ENCODE peak calls at places on chromosome 13, in seven cellular contexts. M, N, D, Y, X, Z and P are unnamed samples.

GRCh38 chr13:24661713-24662112 is 18.5 kb upstream of the ATP12A start:
- DNase-seq in M (no peak), N (no peak), D (no peak), Y (no peak), X (no peak), Z (no peak), P (no peak)

GRCh38 chr13:29255567-29255966 is 339.9 kb downstream of the SLC7A1 start:
- DNase-seq in M (peak), N (no peak), D (no peak), Y (no peak), X (no peak), Z (no peak), P (no peak)

GRCh38 chr13:111491021-111491420 is 170.6 kb downstream of the TEX29 start:
- DNase-seq in M (no peak), N (no peak), D (no peak), Y (no peak), X (no peak), Z (no peak), P (no peak)

GRCh38 chr13:46614582-46614981 is 61.6 kb downstream of the LRCH1 start:
- DNase-seq in M (no peak), N (no peak), D (no peak), Y (no peak), X (no peak), Z (no peak), P (no peak)

GRCh38 chr13:26377038-26377437 is 123.1 kb downstream of the CDK8 start:
- DNase-seq in M (peak), N (no peak), D (no peak), Y (peak), X (no peak), Z (no peak), P (no peak)

GRCh38 chr13:73417012-73417615 is 358.3 kb downstream of the KLF5 start:
- DNase-seq in M (no peak), N (peak), D (no peak), Y (no peak), X (no peak), Z (no peak), P (peak)

GRCh38 chr13:52975969-52976368 is 52.6 kb upstream of the OLFM4 start:
- DNase-seq in M (no peak), N (no peak), D (no peak), Y (no peak), X (no peak), Z (no peak), P (no peak)

GRCh38 chr13:100440756-100441421 is 147.7 kb downstream of the GGACT start:
- DNase-seq in M (no peak), N (peak), D (no peak), Y (no peak), X (no peak), Z (no peak), P (no peak)

GRCh38 chr13:96065851-96066250 is 12.7 kb upstream of the UGGT2 start:
- DNase-seq in M (no peak), N (no peak), D (no peak), Y (no peak), X (no peak), Z (no peak), P (no peak)

GRCh38 chr13:59318320-59318930 is 845.3 kb downstream of the DIAPH3 start:
- DNase-seq in M (peak), N (peak), D (peak), Y (peak), X (peak), Z (peak), P (peak)

GRCh38 chr13:98173431-98173921 is 3.6 kb downstream of the RNF113B start:
- DNase-seq in M (peak), N (no peak), D (no peak), Y (no peak), X (no peak), Z (no peak), P (no peak)

GRCh38 chr13:113904411-113904810 is 40.5 kb upstream of the GAS6 start:
- DNase-seq in M (peak), N (no peak), D (no peak), Y (peak), X (no peak), Z (peak), P (no peak)

GRCh38 chr13:111429064-111429558 is 108.7 kb downstream of the TEX29 start:
- DNase-seq in M (peak), N (peak), D (no peak), Y (peak), X (no peak), Z (peak), P (no peak)

GRCh38 chr13:110921209-110921608 is 6.3 kb upstream of the ANKRD10 start:
- DNase-seq in M (no peak), N (no peak), D (no peak), Y (no peak), X (no peak), Z (no peak), P (no peak)